ENCODE peak calls at places on chromosomes 11 and 22, in eight cellular contexts. Q is MM.1S, U is GM06990, F is Panc1, A is astrocyte of the cerebellum, E is progenitor cell of endocrine pancreas, B is psoas muscle, Y is HepG2. H is an unnamed sample.
A peak's percentile ranks its signal among the peaks of the same experiment; 100 is the strongest.

GRCh38 chr11:114399903-114400221 is 449 bp downstream of the C11orf71 start:
- DNase-seq in Q (peak; percentile 48), U (no peak), F (no peak), A (no peak), E (peak; percentile 39), B (peak; percentile 72), Y (peak; percentile 40), H (no peak)

GRCh38 chr11:36751996-36752395 is 154.0 kb upstream of the RAG2 start:
- DNase-seq in Q (no peak), U (no peak), F (no peak), A (no peak), E (no peak), B (no peak), Y (no peak), H (no peak)

GRCh38 chr11:31974737-31975136 is 116.1 kb upstream of the RCN1 start:
- DNase-seq in Q (no peak), U (no peak), F (peak; percentile 45), A (peak; percentile 33), E (no peak), B (no peak), Y (no peak), H (no peak)

GRCh38 chr11:83072689-83073242 is 1.1 kb upstream of the RAB30 start:
- DNase-seq in Q (no peak), U (no peak), F (no peak), A (no peak), E (no peak), B (no peak), Y (no peak), H (no peak)

GRCh38 chr11:14320020-14320419 is 39.0 kb downstream of the RRAS2 start:
- DNase-seq in Q (peak; percentile 50), U (peak; percentile 51), F (no peak), A (peak; percentile 86), E (no peak), B (no peak), Y (no peak), H (no peak)

GRCh38 chr11:45096636-45097035 is 49.8 kb upstream of the PRDM11 start:
- DNase-seq in Q (no peak), U (no peak), F (no peak), A (no peak), E (no peak), B (no peak), Y (no peak), H (no peak)

GRCh38 chr11:125167954-125168821 is 3.6 kb downstream of the PKNOX2 start:
- DNase-seq in Q (no peak), U (no peak), F (no peak), A (peak; percentile 95), E (no peak), B (no peak), Y (no peak), H (no peak)

GRCh38 chr11:43072911-43073310 is 238.9 kb upstream of the API5 start:
- DNase-seq in Q (no peak), U (no peak), F (no peak), A (no peak), E (no peak), B (no peak), Y (no peak), H (no peak)

GRCh38 chr11:46381836-46382643 is 571 bp downstream of the MDK start:
- DNase-seq in Q (no peak), U (no peak), F (no peak), A (no peak), E (no peak), B (no peak), Y (no peak), H (peak; percentile 60)

GRCh38 chr11:132050577-132051180 is 680.3 kb downstream of the NTM start:
- DNase-seq in Q (no peak), U (no peak), F (no peak), A (no peak), E (no peak), B (no peak), Y (no peak), H (no peak)

GRCh38 chr11:45810431-45811108 is 5.6 kb downstream of the SLC35C1 start:
- DNase-seq in Q (no peak), U (no peak), F (no peak), A (no peak), E (no peak), B (no peak), Y (no peak), H (no peak)

GRCh38 chr11:111777094-111778046 is 11.2 kb upstream of the PPP2R1B start:
- DNase-seq in Q (peak; percentile 71), U (peak; percentile 50), F (peak; percentile 45), A (peak; percentile 65), E (no peak), B (no peak), Y (peak; percentile 82), H (peak; percentile 61)

GRCh38 chr11:130832571-130833432 is 83.5 kb downstream of the SNX19 start:
- DNase-seq in Q (peak; percentile 85), U (no peak), F (no peak), A (no peak), E (no peak), B (no peak), Y (no peak), H (no peak)

GRCh38 chr11:5349550-5349949 is 1.8 kb upstream of the OR51B6 start:
- DNase-seq in Q (no peak), U (no peak), F (no peak), A (no peak), E (no peak), B (no peak), Y (no peak), H (no peak)

GRCh38 chr11:5348516-5349194 is 2.7 kb upstream of the OR51B6 start:
- DNase-seq in Q (no peak), U (no peak), F (no peak), A (no peak), E (no peak), B (no peak), Y (no peak), H (no peak)

GRCh38 chr11:5345831-5346230 is 2.5 kb upstream of the OR51B5 start:
- DNase-seq in Q (no peak), U (no peak), F (no peak), A (no peak), E (no peak), B (no peak), Y (no peak), H (no peak)

GRCh38 chr11:5351208-5351607 is at the start of gene OR51B6:
- DNase-seq in Q (no peak), U (no peak), F (no peak), A (no peak), E (no peak), B (no peak), Y (no peak), H (no peak)
- TF ChIP-seq CTCF in Q (no peak), U (no peak), F (no peak), A (no peak), E (no peak), B (no peak), Y (no peak), H (no peak)

GRCh38 chr11:1702506-1702905 is 5.5 kb downstream of the KRTAP5-6 start:
- DNase-seq in Q (no peak), U (no peak), F (no peak), A (no peak), E (no peak), B (no peak), Y (no peak), H (no peak)

GRCh38 chr11:1706634-1707400 is 9.8 kb downstream of the KRTAP5-6 start:
- DNase-seq in Q (no peak), U (no peak), F (no peak), A (no peak), E (no peak), B (peak; percentile 40), Y (no peak), H (no peak)

GRCh38 chr11:1707751-1708150 is 10.8 kb downstream of the KRTAP5-6 start:
- DNase-seq in Q (no peak), U (no peak), F (no peak), A (no peak), E (no peak), B (no peak), Y (no peak), H (no peak)

GRCh38 chr11:1703146-1703545 is 6.2 kb downstream of the KRTAP5-6 start:
- DNase-seq in Q (no peak), U (no peak), F (no peak), A (no peak), E (no peak), B (no peak), Y (no peak), H (no peak)

GRCh38 chr11:1705121-1706052 is 8.4 kb downstream of the KRTAP5-6 start:
- DNase-seq in Q (no peak), U (no peak), F (no peak), A (peak; percentile 13), E (no peak), B (no peak), Y (no peak), H (no peak)
- TF ChIP-seq CTCF in Q (no peak), U (no peak), F (no peak), A (no peak), E (no peak), B (no peak), Y (no peak), H (no peak)

GRCh38 chr11:86230196-86230813 is 14.2 kb upstream of the EED start:
- DNase-seq in Q (no peak), U (no peak), F (no peak), A (no peak), E (no peak), B (no peak), Y (no peak), H (no peak)
- TF ChIP-seq CTCF in Q (no peak), U (no peak), F (peak; percentile 19), A (no peak), E (no peak), B (no peak), Y (no peak), H (no peak)

GRCh38 chr22:24191381-24191841 is 10.1 kb downstream of the SUSD2 start:
- DNase-seq in Q (no peak), U (no peak), F (no peak), A (no peak), E (no peak), B (no peak), Y (no peak), H (peak; percentile 35)

GRCh38 chr22:24190159-24190540 is 8.9 kb downstream of the SUSD2 start:
- DNase-seq in Q (no peak), U (no peak), F (no peak), A (no peak), E (no peak), B (peak; percentile 12), Y (no peak), H (no peak)

GRCh38 chr22:24191893-24192292 is 10.6 kb downstream of the SUSD2 start:
- DNase-seq in Q (no peak), U (no peak), F (no peak), A (no peak), E (no peak), B (no peak), Y (no peak), H (peak; percentile 21)

GRCh38 chr22:24189249-24190158 is 8.2 kb downstream of the SUSD2 start:
- DNase-seq in Q (peak; percentile 48), U (no peak), F (no peak), A (no peak), E (peak; percentile 65), B (peak; percentile 74), Y (peak; percentile 52), H (peak; percentile 90)

DNA sequence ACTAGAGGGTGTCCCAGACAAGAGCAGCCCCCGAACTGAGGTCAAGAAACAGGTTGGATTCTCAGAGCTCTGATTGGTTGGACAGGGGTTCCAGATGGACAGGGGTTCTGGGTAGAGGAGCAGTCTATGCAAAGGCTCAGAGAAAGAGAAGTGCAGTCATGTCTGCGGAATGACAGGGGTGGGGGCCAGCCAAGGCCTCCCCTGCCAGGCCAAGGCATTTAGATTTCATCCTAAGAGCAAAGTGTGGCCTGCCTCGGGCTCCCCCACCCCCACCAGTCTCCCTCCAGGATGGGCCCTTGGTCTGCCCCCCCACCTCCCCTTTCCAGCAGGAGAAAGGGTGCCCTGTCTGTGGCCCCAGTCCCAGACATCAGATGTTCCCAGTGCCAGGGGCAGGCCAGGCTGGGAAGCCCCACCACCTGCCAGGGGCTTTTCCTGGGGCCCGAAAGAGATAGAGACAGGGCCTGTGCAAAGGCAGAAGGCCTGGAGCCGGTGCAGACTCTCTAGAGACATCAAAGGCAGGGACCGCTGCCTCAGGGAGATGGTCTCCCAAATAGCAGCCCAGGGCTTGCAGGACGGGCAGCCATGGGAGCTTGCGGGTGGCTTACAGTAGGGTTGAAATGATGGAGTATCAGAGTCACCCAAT is 9.4 kb downstream of the SUSD2 start:
- DNase-seq in Q (no peak), U (no peak), F (no peak), A (no peak), E (no peak), B (peak; percentile 14), Y (no peak), H (no peak)
- TF ChIP-seq CTCF in Q (no peak), U (no peak), F (no peak), A (no peak), E (no peak), B (no peak), Y (peak; percentile 35), H (no peak)

H was measured in GM13976.